ENCODE peak calls at places on chromosome 15, in five cellular contexts. F is K562, Q is HepG2, A is GM12878, T is SK-N-SH. N is an unnamed sample.

GRCh38 chr15:85941186-85941855 is 138.3 kb upstream of the AGBL1 start:
- DNase-seq in F (no peak), Q (no peak), A (no peak), T (no peak), N (peak)

GRCh38 chr15:65414841-65415621 is 7.7 kb downstream of the IGDCC4 start:
- DNase-seq in F (no peak), Q (peak), A (no peak), T (no peak), N (peak)

GRCh38 chr15:66253643-66254363 is at the start of gene MEGF11:
- DNase-seq in F (peak), Q (no peak), A (no peak), T (peak), N (peak)

GRCh38 chr15:52208306-52208946 is 17.2 kb upstream of the GNB5 start:
- DNase-seq in F (peak), Q (peak), A (no peak), T (peak), N (peak)

GRCh38 chr15:85757939-85758654 is 36.6 kb downstream of the KLHL25 start:
- DNase-seq in F (no peak), Q (no peak), A (no peak), T (no peak), N (no peak)

GRCh38 chr15:31299588-31300207 is 26.9 kb upstream of the KLF13 start:
- DNase-seq in F (no peak), Q (no peak), A (no peak), T (no peak), N (no peak)

GRCh38 chr15:68650901-68651709 is 72.3 kb downstream of the CORO2B start:
- DNase-seq in F (peak), Q (peak), A (no peak), T (peak), N (peak)

GRCh38 chr15:32825219-32825618 is 107.4 kb downstream of the GREM1 start:
- DNase-seq in F (no peak), Q (no peak), A (no peak), T (no peak), N (no peak)

GRCh38 chr15:82805994-82806406 is at the start of gene FSD2:
- DNase-seq in F (no peak), Q (no peak), A (peak), T (no peak), N (peak)

GRCh38 chr15:22968356-22968755 is 11.8 kb downstream of the CYFIP1 start:
- DNase-seq in F (no peak), Q (no peak), A (no peak), T (no peak), N (no peak)

DNA sequence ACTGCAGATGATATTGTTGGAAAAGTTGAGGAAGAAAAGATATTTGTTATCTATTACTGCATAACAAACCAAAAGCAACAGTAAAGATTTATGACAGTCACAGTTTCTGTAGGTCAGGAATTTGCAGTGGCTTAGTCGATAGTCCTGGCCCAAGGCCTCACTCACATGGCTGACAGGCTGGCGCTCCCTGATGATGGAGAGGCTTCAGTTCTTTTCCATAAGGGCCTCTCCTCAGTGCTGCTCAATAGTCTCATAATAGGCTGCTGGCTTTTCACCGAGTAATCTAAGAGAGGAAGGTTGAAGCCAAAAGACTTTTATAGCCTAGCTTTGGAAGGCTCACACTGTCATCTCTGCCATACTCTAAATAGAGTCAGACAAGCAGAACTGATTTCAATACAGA is 17.7 kb downstream of the IREB2 start:
- DNase-seq in F (no peak), Q (no peak), A (no peak), T (no peak), N (peak)
- TF ChIP-seq FOXM1 in F (no peak), Q (no peak), A (no peak), T (no peak), N (no peak)

GRCh38 chr15:98734472-98735284 is 86.3 kb downstream of the IGF1R start:
- DNase-seq in F (no peak), Q (peak), A (no peak), T (no peak), N (no peak)
- TF ChIP-seq FOXM1 in F (no peak), Q (no peak), A (no peak), T (no peak), N (no peak)

DNA sequence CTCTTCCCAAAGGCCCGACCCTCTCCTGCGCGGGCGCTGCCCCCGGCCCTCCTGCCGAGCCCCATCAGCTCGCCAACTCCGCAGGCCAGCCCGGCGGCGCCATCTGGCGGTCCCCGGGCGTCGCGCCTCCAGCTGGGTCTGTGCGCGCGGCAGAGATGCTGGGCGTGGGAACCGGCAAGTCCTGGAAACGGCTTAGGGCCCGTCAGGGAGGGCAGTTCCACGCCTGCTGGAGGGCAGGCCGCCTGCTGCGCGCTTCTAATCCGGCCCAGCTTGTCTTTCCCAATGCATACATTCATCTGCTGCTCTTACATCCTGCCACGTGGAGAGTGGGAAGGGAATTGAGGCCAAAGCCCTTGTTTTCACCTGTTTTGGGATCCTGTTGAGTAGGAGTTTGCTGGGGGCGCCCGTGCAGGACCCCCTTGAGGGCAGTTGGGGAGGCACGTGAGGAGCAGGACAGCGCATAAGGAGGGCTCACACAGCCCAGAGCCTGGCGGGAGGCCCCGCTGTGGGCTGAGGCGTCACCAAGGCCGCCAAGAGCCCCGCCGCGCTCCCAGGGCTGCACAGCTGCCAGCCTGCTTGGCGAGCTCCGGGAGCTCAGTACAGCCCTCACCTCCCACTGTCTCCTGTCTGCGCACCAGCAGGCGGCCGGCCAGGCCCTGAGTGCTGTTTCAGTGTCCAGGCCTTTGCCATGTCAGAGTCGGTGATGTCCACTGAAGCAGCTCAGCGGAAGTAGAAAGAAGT is 165.6 kb downstream of the NSMCE3 start:
- DNase-seq in F (no peak), Q (no peak), A (no peak), T (no peak), N (no peak)
- TF ChIP-seq FOXM1 in F (no peak), Q (no peak), A (no peak), T (no peak), N (no peak)

GRCh38 chr15:27254016-27254415 is 283.0 kb downstream of the GABRG3 start:
- DNase-seq in F (no peak), Q (no peak), A (no peak), T (no peak), N (no peak)

GRCh38 chr15:27249046-27249722 is 278.2 kb downstream of the GABRG3 start:
- DNase-seq in F (no peak), Q (no peak), A (no peak), T (peak), N (no peak)

GRCh38 chr15:27249723-27250160 is 278.8 kb downstream of the GABRG3 start:
- DNase-seq in F (no peak), Q (no peak), A (no peak), T (peak), N (no peak)

GRCh38 chr15:27248251-27248650 is 277.3 kb downstream of the GABRG3 start:
- DNase-seq in F (no peak), Q (no peak), A (no peak), T (no peak), N (no peak)

DNA sequence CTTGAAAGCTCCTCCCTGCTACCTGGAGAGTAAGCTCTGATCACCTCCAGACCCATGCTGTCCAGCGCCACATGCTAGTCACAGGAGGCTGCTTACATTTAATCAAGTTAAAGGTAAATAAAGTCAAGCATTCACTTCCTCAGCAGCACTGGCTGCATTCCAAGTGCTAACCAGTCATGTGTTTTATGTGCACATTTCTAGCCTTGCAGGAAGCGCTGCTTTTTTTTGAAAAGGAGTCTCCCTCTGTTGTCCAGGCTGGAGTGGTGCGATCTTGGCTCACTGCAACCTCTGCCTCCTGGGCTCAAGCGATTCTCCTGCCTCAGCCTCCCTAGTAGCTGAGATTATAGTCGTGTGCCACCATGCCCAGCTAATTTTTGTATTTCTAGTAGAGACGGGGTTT is 279.2 kb downstream of the GABRG3 start:
- DNase-seq in F (no peak), Q (no peak), A (no peak), T (no peak), N (no peak)
- TF ChIP-seq FOXM1 in F (no peak), Q (no peak), A (no peak), T (no peak), N (no peak)

GRCh38 chr15:101808201-101808600 is 3.8 kb upstream of the OR4F15 start:
- DNase-seq in F (no peak), Q (no peak), A (no peak), T (no peak), N (no peak)

GRCh38 chr15:101810451-101810850 is 1.6 kb upstream of the OR4F15 start:
- DNase-seq in F (no peak), Q (no peak), A (no peak), T (no peak), N (no peak)

GRCh38 chr15:101804941-101805340 is 1.6 kb downstream of the OR4F6 start:
- DNase-seq in F (no peak), Q (no peak), A (no peak), T (no peak), N (no peak)

GRCh38 chr15:101805605-101806345 is 2.5 kb downstream of the OR4F6 start:
- DNase-seq in F (no peak), Q (no peak), A (no peak), T (no peak), N (no peak)

GRCh38 chr15:101807345-101807945 is 4.1 kb downstream of the OR4F6 start:
- DNase-seq in F (no peak), Q (no peak), A (no peak), T (no peak), N (no peak)
- TF ChIP-seq FOXM1 in F (no peak), Q (no peak), A (no peak), T (no peak), N (no peak)

DNA sequence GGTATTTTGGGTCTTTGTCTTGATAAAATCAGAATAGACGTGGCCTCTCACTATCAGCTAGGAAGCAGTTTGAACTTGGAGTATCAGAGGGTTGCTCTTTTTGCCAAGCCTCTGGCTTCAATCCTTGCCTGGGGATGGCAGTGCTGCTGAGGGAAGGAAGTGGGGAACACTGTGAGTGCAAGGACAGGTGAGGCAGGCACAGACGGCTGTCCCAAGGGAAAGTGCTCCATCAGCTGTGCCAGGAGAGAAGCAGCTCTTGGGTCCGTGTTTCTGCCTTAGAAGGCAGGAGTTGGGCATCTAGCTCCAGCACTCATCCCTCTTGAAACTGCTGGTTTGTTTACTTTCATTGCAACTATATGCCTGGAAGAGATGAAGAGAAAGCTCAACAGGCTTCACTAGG is 33.2 kb downstream of the PML start:
- DNase-seq in F (no peak), Q (no peak), A (no peak), T (no peak), N (no peak)
- TF ChIP-seq FOXM1 in F (no peak), Q (no peak), A (no peak), T (no peak), N (no peak)

GRCh38 chr15:40344631-40345120 is 3.9 kb upstream of the CCDC9B start:
- DNase-seq in F (peak), Q (peak), A (no peak), T (peak), N (peak)
- TF ChIP-seq FOXM1 in F (no peak), Q (no peak), A (no peak), T (no peak), N (no peak)

GRCh38 chr15:70033529-70034140 is 64.1 kb downstream of the TLE3 start:
- DNase-seq in F (no peak), Q (no peak), A (no peak), T (peak), N (no peak)
- TF ChIP-seq FOXM1 in F (no peak), Q (no peak), A (no peak), T (no peak), N (no peak)